ENCODE peak calls at places on chromosomes 7 and 10, in four cellular contexts. P is sciatic nerve, E is fibroblast of the aortic adventitia, N is non-pigmented ciliary epithelial cell. I is an unnamed sample.
A peak's percentile ranks its signal among the peaks of the same experiment; 100 is the strongest.

GRCh38 chr7:120725376-120726039 is 132.4 kb downstream of the TSPAN12 start:
- DNase-seq in E (peak; percentile 78), N (no peak), P (no peak), I (no peak)

GRCh38 chr7:140079121-140079536 is 16.4 kb upstream of the PARP12 start:
- DNase-seq in P (no peak), N (no peak), E (peak; percentile 63), I (no peak)

GRCh38 chr7:80218723-80219122 is 84.1 kb downstream of the GNAI1 start:
- DNase-seq in P (no peak), E (peak; percentile 76), N (peak; percentile 53), I (no peak)

GRCh38 chr7:147197006-147197405 is 1080.4 kb downstream of the CNTNAP2 start:
- DNase-seq in N (no peak), E (no peak), P (no peak), I (no peak)

GRCh38 chr7:110177463-110177862 is 913.5 kb upstream of the LRRN3 start:
- DNase-seq in E (no peak), P (no peak), N (no peak), I (no peak)

GRCh38 chr7:110065112-110065511 is 1025.8 kb upstream of the LRRN3 start:
- DNase-seq in E (no peak), P (no peak), N (no peak), I (no peak)

GRCh38 chr10:12852732-12853131 is 148.8 kb downstream of the CCDC3 start:
- DNase-seq in P (no peak), N (no peak), E (peak; percentile 14), I (no peak)

GRCh38 chr10:6385683-6386082 is 183.0 kb downstream of the PFKFB3 start:
- DNase-seq in E (peak; percentile 51), P (no peak), N (no peak), I (no peak)

GRCh38 chr7:98077762-98078161 is 28.9 kb upstream of the LMTK2 start:
- DNase-seq in P (no peak), E (no peak), N (no peak), I (no peak)

GRCh38 chr7:11702938-11703337 is 129.1 kb downstream of the THSD7A start:
- DNase-seq in N (no peak), E (no peak), P (no peak), I (no peak)